ENCODE peak calls at places on chromosome 2, in five cellular contexts. J, A, W, N and Z are unnamed samples.

GRCh38 chr2:59237311-59237710 is 996.2 kb upstream of the FANCL start:
- DNase-seq in N (no peak), J (no peak), W (no peak), A (no peak), Z (no peak)

GRCh38 chr2:39949131-39949530 is 170.1 kb upstream of the THUMPD2 start:
- DNase-seq in N (no peak), W (no peak), A (no peak), J (no peak), Z (no peak)

GRCh38 chr2:98123286-98123685 is 36.3 kb downstream of the VWA3B start:
- DNase-seq in J (peak; percentile 9), N (no peak), A (no peak), W (no peak), Z (no peak)

GRCh38 chr2:5231287-5231686 is 460.9 kb upstream of the SOX11 start:
- DNase-seq in A (no peak), W (no peak), N (no peak), J (no peak), Z (no peak)

GRCh38 chr2:8525582-8526402 is 156.1 kb upstream of the ID2 start:
- DNase-seq in W (peak; percentile 78), A (no peak), N (peak; percentile 86), J (peak; percentile 14), Z (no peak)

GRCh38 chr2:188042412-188042811 is 249.3 kb upstream of the GULP1 start:
- DNase-seq in N (peak; percentile 59), A (no peak), J (no peak), W (no peak), Z (peak; percentile 30)

GRCh38 chr2:39481611-39482010 is 44.5 kb upstream of the MAP4K3 start:
- DNase-seq in J (no peak), N (peak; percentile 78), W (no peak), A (no peak), Z (peak; percentile 78)

GRCh38 chr2:61510674-61511671 is 27.2 kb downstream of the XPO1 start:
- DNase-seq in J (no peak), N (no peak), W (no peak), A (no peak), Z (no peak)

GRCh38 chr2:109523121-109523520 is 90.6 kb downstream of the SEPTIN10 start:
- DNase-seq in A (no peak), W (no peak), J (no peak), N (no peak), Z (no peak)

GRCh38 chr2:37829202-37829601 is 95.9 kb upstream of the RMDN2 start:
- DNase-seq in N (peak; percentile 89), A (no peak), W (no peak), J (no peak), Z (peak; percentile 95)